ENCODE peak calls at places on chromosomes 12 and 14, in nine cellular contexts. One of them, this sample, is unnamed.
A peak's percentile ranks its signal among the peaks of the same experiment; 100 is the strongest.

GRCh38 chr12:79454338-79454777 is 236.4 kb downstream of the PAWR start:
- DNase-seq in HFF-Myc: peak; percentile 25
- DNase-seq in MM.1S: no peak
- DNase-seq in right atrium auricular region: no peak
- DNase-seq in A549: no peak
- DNase-seq in choroid plexus epithelial cell: peak; percentile 90
- DNase-seq in PC-3: peak; percentile 53
- DNase-seq in fibroblast of mammary gland: peak; percentile 69
- DNase-seq in breast epithelium: no peak
- DNase-seq in this sample: no peak

GRCh38 chr12:713281-713875 is 39.0 kb upstream of the WNK1 start:
- DNase-seq in HFF-Myc: no peak
- DNase-seq in MM.1S: no peak
- DNase-seq in right atrium auricular region: no peak
- DNase-seq in A549: no peak
- DNase-seq in choroid plexus epithelial cell: no peak
- DNase-seq in PC-3: no peak
- DNase-seq in fibroblast of mammary gland: no peak
- DNase-seq in breast epithelium: no peak
- DNase-seq in this sample: no peak

GRCh38 chr14:71620401-71620800 is 311.8 kb upstream of the RGS6 start:
- DNase-seq in HFF-Myc: no peak
- DNase-seq in MM.1S: no peak
- DNase-seq in right atrium auricular region: no peak
- DNase-seq in A549: no peak
- DNase-seq in choroid plexus epithelial cell: peak; percentile 78
- DNase-seq in PC-3: peak; percentile 80
- DNase-seq in fibroblast of mammary gland: peak; percentile 69
- DNase-seq in breast epithelium: no peak
- DNase-seq in this sample: no peak

GRCh38 chr12:84986586-84986985 is 49.5 kb downstream of the TSPAN19 start:
- DNase-seq in HFF-Myc: no peak
- DNase-seq in MM.1S: no peak
- DNase-seq in right atrium auricular region: no peak
- DNase-seq in A549: no peak
- DNase-seq in choroid plexus epithelial cell: no peak
- DNase-seq in PC-3: no peak
- DNase-seq in fibroblast of mammary gland: no peak
- DNase-seq in breast epithelium: no peak
- DNase-seq in this sample: no peak

GRCh38 chr14:22977684-22978486 is 4.5 kb downstream of the AJUBA start:
- DNase-seq in HFF-Myc: no peak
- DNase-seq in MM.1S: no peak
- DNase-seq in right atrium auricular region: no peak
- DNase-seq in A549: peak; percentile 80
- DNase-seq in choroid plexus epithelial cell: peak; percentile 31
- DNase-seq in PC-3: peak; percentile 92
- DNase-seq in fibroblast of mammary gland: peak; percentile 55
- DNase-seq in breast epithelium: peak; percentile 63
- DNase-seq in this sample: no peak

GRCh38 chr14:65972891-65973290 is 513.3 kb upstream of the CCDC196 start:
- DNase-seq in HFF-Myc: no peak
- DNase-seq in MM.1S: no peak
- DNase-seq in right atrium auricular region: no peak
- DNase-seq in A549: no peak
- DNase-seq in choroid plexus epithelial cell: peak; percentile 17
- DNase-seq in PC-3: no peak
- DNase-seq in fibroblast of mammary gland: peak; percentile 55
- DNase-seq in breast epithelium: no peak
- DNase-seq in this sample: no peak

GRCh38 chr12:68631177-68631576 is 20.5 kb downstream of the RAP1B start:
- DNase-seq in HFF-Myc: no peak
- DNase-seq in MM.1S: no peak
- DNase-seq in right atrium auricular region: no peak
- DNase-seq in A549: no peak
- DNase-seq in choroid plexus epithelial cell: no peak
- DNase-seq in PC-3: no peak
- DNase-seq in fibroblast of mammary gland: peak; percentile 30
- DNase-seq in breast epithelium: no peak
- DNase-seq in this sample: no peak

GRCh38 chr14:93045965-93046695 is 69.6 kb downstream of the ITPK1 start:
- DNase-seq in HFF-Myc: no peak
- DNase-seq in MM.1S: no peak
- DNase-seq in right atrium auricular region: no peak
- DNase-seq in A549: no peak
- DNase-seq in choroid plexus epithelial cell: peak; percentile 66
- DNase-seq in PC-3: peak; percentile 53
- DNase-seq in fibroblast of mammary gland: peak; percentile 71
- DNase-seq in breast epithelium: no peak
- DNase-seq in this sample: no peak

GRCh38 chr14:86799244-86799647 is 1193.7 kb downstream of the GALC start:
- DNase-seq in HFF-Myc: peak; percentile 84
- DNase-seq in MM.1S: no peak
- DNase-seq in right atrium auricular region: no peak
- DNase-seq in A549: no peak
- DNase-seq in choroid plexus epithelial cell: peak; percentile 93
- DNase-seq in PC-3: peak; percentile 78
- DNase-seq in fibroblast of mammary gland: peak; percentile 95
- DNase-seq in breast epithelium: no peak
- DNase-seq in this sample: no peak

GRCh38 chr12:5031958-5032357 is 11.7 kb upstream of the KCNA5 start:
- DNase-seq in HFF-Myc: no peak
- DNase-seq in MM.1S: no peak
- DNase-seq in right atrium auricular region: no peak
- DNase-seq in A549: no peak
- DNase-seq in choroid plexus epithelial cell: no peak
- DNase-seq in PC-3: no peak
- DNase-seq in fibroblast of mammary gland: no peak
- DNase-seq in breast epithelium: no peak
- DNase-seq in this sample: no peak

GRCh38 chr12:20077618-20078017 is 290.7 kb upstream of the PDE3A start:
- DNase-seq in HFF-Myc: no peak
- DNase-seq in MM.1S: no peak
- DNase-seq in right atrium auricular region: no peak
- DNase-seq in A549: no peak
- DNase-seq in choroid plexus epithelial cell: no peak
- DNase-seq in PC-3: no peak
- DNase-seq in fibroblast of mammary gland: no peak
- DNase-seq in breast epithelium: no peak
- DNase-seq in this sample: no peak

GRCh38 chr12:25764892-25765291 is 193.6 kb upstream of the RASSF8 start:
- DNase-seq in HFF-Myc: no peak
- DNase-seq in MM.1S: no peak
- DNase-seq in right atrium auricular region: no peak
- DNase-seq in A549: no peak
- DNase-seq in choroid plexus epithelial cell: no peak
- DNase-seq in PC-3: no peak
- DNase-seq in fibroblast of mammary gland: no peak
- DNase-seq in breast epithelium: no peak
- DNase-seq in this sample: no peak

GRCh38 chr14:100581228-100582145 is 5.7 kb downstream of the BEGAIN start:
- DNase-seq in HFF-Myc: no peak
- DNase-seq in MM.1S: no peak
- DNase-seq in right atrium auricular region: no peak
- DNase-seq in A549: no peak
- DNase-seq in choroid plexus epithelial cell: no peak
- DNase-seq in PC-3: no peak
- DNase-seq in fibroblast of mammary gland: peak; percentile 4
- DNase-seq in breast epithelium: no peak
- DNase-seq in this sample: no peak

GRCh38 chr14:96103560-96104460 is 64.6 kb downstream of the C14orf132 start:
- DNase-seq in HFF-Myc: no peak
- DNase-seq in MM.1S: no peak
- DNase-seq in right atrium auricular region: no peak
- DNase-seq in A549: no peak
- DNase-seq in choroid plexus epithelial cell: no peak
- DNase-seq in PC-3: no peak
- DNase-seq in fibroblast of mammary gland: no peak
- DNase-seq in breast epithelium: no peak
- DNase-seq in this sample: no peak

GRCh38 chr12:29650371-29650770 is 133.4 kb downstream of the TMTC1 start:
- DNase-seq in HFF-Myc: no peak
- DNase-seq in MM.1S: no peak
- DNase-seq in right atrium auricular region: no peak
- DNase-seq in A549: no peak
- DNase-seq in choroid plexus epithelial cell: no peak
- DNase-seq in PC-3: no peak
- DNase-seq in fibroblast of mammary gland: no peak
- DNase-seq in breast epithelium: no peak
- DNase-seq in this sample: no peak

DNA sequence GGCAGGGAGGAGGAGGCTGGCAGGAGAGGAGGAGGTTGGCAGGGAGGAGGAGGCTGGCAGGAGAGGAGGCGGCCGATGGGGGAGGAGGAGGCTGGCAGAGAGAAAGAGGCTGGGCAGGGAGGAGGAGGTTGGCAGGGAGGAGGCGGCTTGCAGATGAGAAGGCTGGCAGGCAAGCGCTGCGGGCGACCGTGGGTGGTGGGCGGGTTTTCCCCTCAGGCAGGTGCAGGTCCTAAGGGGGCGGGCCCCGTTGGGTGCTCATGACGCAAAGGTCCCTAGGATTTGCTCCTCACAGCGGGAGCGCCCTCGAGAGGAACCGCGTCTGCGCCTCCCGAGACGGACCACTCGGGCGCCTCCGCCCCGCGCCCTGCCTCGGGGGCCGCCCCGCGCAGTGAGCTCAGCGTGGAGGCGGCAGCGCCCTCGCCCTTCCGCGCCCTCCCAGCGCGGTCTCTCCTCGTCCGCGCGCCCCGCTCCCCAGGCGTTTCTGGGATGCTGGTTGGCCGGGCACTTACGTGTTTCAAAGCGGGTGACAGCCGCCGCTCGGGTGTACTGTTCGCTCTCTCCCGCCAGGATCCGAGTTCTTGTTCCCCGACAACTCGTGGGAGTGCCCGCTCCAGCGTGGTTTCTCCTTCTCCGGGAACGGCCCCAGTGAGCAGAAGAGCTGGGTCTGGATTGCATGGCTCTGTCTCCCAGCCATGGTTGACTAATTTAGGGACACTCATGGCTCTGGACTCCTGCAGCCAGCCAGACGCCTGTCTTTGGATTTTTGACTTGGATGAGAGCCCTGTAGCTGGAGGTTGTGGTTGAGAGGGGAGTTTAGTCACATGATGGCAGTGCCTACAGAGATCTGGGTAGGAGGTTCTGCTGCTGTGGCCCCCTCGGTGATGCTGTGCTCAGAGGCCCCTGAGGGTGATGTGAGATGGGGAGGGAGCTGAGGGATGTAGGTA is 64.1 kb upstream of the PPP4R3A start:
- DNase-seq in HFF-Myc: no peak
- DNase-seq in MM.1S: peak; percentile 17
- DNase-seq in right atrium auricular region: no peak
- DNase-seq in A549: peak; percentile 43
- DNase-seq in choroid plexus epithelial cell: peak; percentile 20
- DNase-seq in PC-3: peak; percentile 64
- DNase-seq in fibroblast of mammary gland: peak; percentile 71
- DNase-seq in breast epithelium: peak; percentile 54
- DNase-seq in this sample: peak; percentile 58
- TF ChIP-seq CTCF in HFF-Myc: no peak
- TF ChIP-seq CTCF in MM.1S: no peak
- TF ChIP-seq CTCF in right atrium auricular region: no peak
- TF ChIP-seq CTCF in A549: no peak
- TF ChIP-seq CTCF in choroid plexus epithelial cell: no peak
- TF ChIP-seq CTCF in PC-3: no peak
- TF ChIP-seq CTCF in fibroblast of mammary gland: no peak
- TF ChIP-seq CTCF in breast epithelium: no peak
- TF ChIP-seq CTCF in this sample: no peak

GRCh38 chr12:109477185-109477962 is at the start of the genes KCTD10 and UBE3B:
- DNase-seq in HFF-Myc: peak; percentile 56
- DNase-seq in MM.1S: peak; percentile 87
- DNase-seq in right atrium auricular region: peak; percentile 89
- DNase-seq in A549: peak; percentile 91
- DNase-seq in choroid plexus epithelial cell: peak; percentile 94
- DNase-seq in PC-3: peak; percentile 93
- DNase-seq in fibroblast of mammary gland: peak; percentile 88
- DNase-seq in breast epithelium: peak; percentile 85
- DNase-seq in this sample: peak; percentile 94
- TF ChIP-seq CTCF in HFF-Myc: no peak
- TF ChIP-seq CTCF in MM.1S: no peak
- TF ChIP-seq CTCF in right atrium auricular region: no peak
- TF ChIP-seq CTCF in A549: no peak
- TF ChIP-seq CTCF in choroid plexus epithelial cell: peak; percentile 10
- TF ChIP-seq CTCF in PC-3: no peak
- TF ChIP-seq CTCF in fibroblast of mammary gland: no peak
- TF ChIP-seq CTCF in breast epithelium: no peak
- TF ChIP-seq CTCF in this sample: no peak

DNA sequence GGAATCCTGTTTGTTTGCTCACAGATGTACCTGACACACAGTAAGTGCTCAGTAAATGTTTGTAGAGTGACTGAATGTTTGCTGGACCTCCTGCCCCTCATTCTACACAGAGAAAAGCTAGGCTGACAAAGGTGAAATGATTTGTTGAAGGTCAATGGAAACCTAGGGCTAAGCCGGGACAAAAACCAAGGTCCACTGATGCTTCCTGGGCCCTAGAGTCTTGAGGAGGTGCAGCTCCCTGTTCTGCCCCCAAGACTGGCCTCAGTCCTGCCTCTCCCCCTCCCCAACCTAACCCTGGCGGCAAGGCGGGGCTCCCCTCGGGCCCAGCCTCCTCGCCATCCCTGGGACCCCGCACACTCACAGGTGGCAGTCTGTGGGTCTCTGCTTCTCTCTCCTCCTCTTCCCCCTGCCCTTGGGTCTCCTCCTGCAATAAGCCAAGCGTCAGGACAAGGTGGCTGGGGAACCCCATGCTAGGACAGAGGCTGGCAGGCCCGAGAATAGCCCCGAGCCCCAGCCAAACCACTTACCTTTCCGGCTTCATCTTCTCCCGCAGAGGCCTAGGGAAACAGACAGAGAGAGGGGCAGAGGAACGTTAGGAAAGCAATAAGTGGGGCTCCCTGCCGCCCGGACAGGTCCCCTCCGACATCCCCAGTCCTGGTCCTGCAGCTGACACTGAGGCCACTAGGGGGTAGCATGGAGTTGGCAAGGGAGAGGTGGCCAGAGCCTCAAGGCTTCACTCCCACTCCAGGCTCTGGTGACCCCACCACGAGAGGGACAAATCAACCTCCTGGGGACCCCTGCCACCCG is 9.3 kb downstream of the PGF start:
- DNase-seq in HFF-Myc: no peak
- DNase-seq in MM.1S: peak; percentile 44
- DNase-seq in right atrium auricular region: peak; percentile 78
- DNase-seq in A549: peak; percentile 95
- DNase-seq in choroid plexus epithelial cell: peak; percentile 76
- DNase-seq in PC-3: peak; percentile 85
- DNase-seq in fibroblast of mammary gland: peak; percentile 67
- DNase-seq in breast epithelium: no peak
- DNase-seq in this sample: peak; percentile 91
- TF ChIP-seq CTCF in HFF-Myc: peak; percentile 95
- TF ChIP-seq CTCF in MM.1S: peak; percentile 66
- TF ChIP-seq CTCF in right atrium auricular region: peak; percentile 96
- TF ChIP-seq CTCF in A549: peak; percentile 83
- TF ChIP-seq CTCF in choroid plexus epithelial cell: peak; percentile 93
- TF ChIP-seq CTCF in PC-3: peak; percentile 95
- TF ChIP-seq CTCF in fibroblast of mammary gland: peak; percentile 95
- TF ChIP-seq CTCF in breast epithelium: peak; percentile 77
- TF ChIP-seq CTCF in this sample: peak; percentile 98

DNA sequence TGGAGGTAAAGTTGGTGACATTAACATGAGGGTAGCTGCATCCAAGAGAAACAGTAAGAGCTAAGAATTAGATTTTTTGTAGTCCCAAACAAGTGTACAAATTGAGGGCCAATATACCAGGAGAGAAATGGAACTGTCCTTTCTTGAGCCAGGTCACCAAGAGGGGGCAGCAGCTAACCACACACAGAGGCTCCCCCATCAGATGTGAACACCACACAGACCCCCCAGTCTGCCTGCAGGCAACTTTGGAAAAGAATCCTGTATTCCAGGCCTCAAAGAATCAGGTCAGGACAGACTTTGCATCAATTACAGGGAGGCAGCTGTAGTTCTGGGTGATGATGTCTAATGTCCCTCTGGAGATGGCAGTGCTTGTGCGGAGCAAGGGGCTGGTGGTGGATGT is 77.9 kb downstream of the SPTB start:
- DNase-seq in HFF-Myc: no peak
- DNase-seq in MM.1S: no peak
- DNase-seq in right atrium auricular region: no peak
- DNase-seq in A549: peak; percentile 48
- DNase-seq in choroid plexus epithelial cell: peak; percentile 45
- DNase-seq in PC-3: peak; percentile 59
- DNase-seq in fibroblast of mammary gland: peak; percentile 25
- DNase-seq in breast epithelium: no peak
- DNase-seq in this sample: peak; percentile 45
- TF ChIP-seq CTCF in HFF-Myc: peak; percentile 49
- TF ChIP-seq CTCF in MM.1S: peak; percentile 37
- TF ChIP-seq CTCF in right atrium auricular region: peak; percentile 48
- TF ChIP-seq CTCF in A549: peak; percentile 77
- TF ChIP-seq CTCF in choroid plexus epithelial cell: peak; percentile 72
- TF ChIP-seq CTCF in PC-3: peak; percentile 92
- TF ChIP-seq CTCF in fibroblast of mammary gland: peak; percentile 49
- TF ChIP-seq CTCF in breast epithelium: no peak
- TF ChIP-seq CTCF in this sample: peak; percentile 27

This sample was measured in GM10248.